ENCODE peak calls at places on chromosomes 11 and 22, in ten cellular contexts. S, I, Z, V, C, T, K, X, E and R are unnamed samples.
A peak's percentile ranks its signal among the peaks of the same experiment; 100 is the strongest.

GRCh38 chr11:46369458-46370152 is 11.9 kb upstream of the MDK start:
- DNase-seq in S (peak; percentile 91), I (peak; percentile 52), Z (peak; percentile 74), V (peak; percentile 30), C (no peak), T (peak; percentile 56), K (no peak), X (peak; percentile 69), E (peak; percentile 86), R (no peak)

GRCh38 chr22:20885557-20886323 is 26.9 kb downstream of the SNAP29 start:
- DNase-seq in S (peak; percentile 84), I (no peak), Z (peak; percentile 55), V (peak; percentile 37), C (peak; percentile 24), T (peak; percentile 74), K (peak; percentile 78), X (peak; percentile 68), E (peak; percentile 88), R (peak; percentile 93)

GRCh38 chr11:13940611-13941256 is 21.8 kb upstream of the SPON1 start:
- DNase-seq in S (no peak), I (no peak), Z (no peak), V (no peak), C (no peak), T (no peak), K (no peak), X (peak; percentile 82), E (no peak), R (no peak)

GRCh38 chr22:40323681-40324083 is 22.6 kb upstream of the ADSL start:
- DNase-seq in S (peak; percentile 67), I (no peak), Z (peak; percentile 56), V (no peak), C (no peak), T (no peak), K (no peak), X (no peak), E (peak; percentile 48), R (no peak)

GRCh38 chr22:45831394-45831793 is 145.6 kb downstream of the WNT7B start:
- DNase-seq in S (no peak), I (no peak), Z (no peak), V (no peak), C (no peak), T (no peak), K (no peak), X (no peak), E (no peak), R (no peak)

GRCh38 chr22:23090079-23090835 is 19.9 kb downstream of the GNAZ start:
- DNase-seq in S (no peak), I (no peak), Z (no peak), V (no peak), C (no peak), T (no peak), K (no peak), X (no peak), E (no peak), R (no peak)

GRCh38 chr11:30889116-30889765 is 303.1 kb upstream of the MPPED2 start:
- DNase-seq in S (no peak), I (no peak), Z (no peak), V (no peak), C (no peak), T (no peak), K (no peak), X (no peak), E (no peak), R (no peak)

GRCh38 chr22:45918455-45919370 is 58.2 kb downstream of the WNT7B start:
- DNase-seq in S (peak; percentile 54), I (no peak), Z (no peak), V (peak; percentile 73), C (no peak), T (no peak), K (no peak), X (no peak), E (no peak), R (no peak)

GRCh38 chr11:47101452-47101851 is 75.2 kb downstream of the ARFGAP2 start:
- DNase-seq in S (no peak), I (no peak), Z (no peak), V (no peak), C (no peak), T (no peak), K (no peak), X (no peak), E (no peak), R (no peak)

GRCh38 chr11:109237636-109238035 is 184.4 kb upstream of the C11orf87 start:
- DNase-seq in S (no peak), I (no peak), Z (no peak), V (no peak), C (no peak), T (no peak), K (no peak), X (no peak), E (no peak), R (no peak)

GRCh38 chr22:30802202-30803166 is 107.8 kb downstream of the OSBP2 start:
- DNase-seq in S (peak; percentile 90), I (peak; percentile 52), Z (peak; percentile 80), V (peak; percentile 75), C (peak; percentile 62), T (peak; percentile 72), K (peak; percentile 73), X (peak; percentile 73), E (peak; percentile 96), R (peak; percentile 95)

GRCh38 chr22:38067771-38068360 is 10.7 kb downstream of the PICK1 start:
- DNase-seq in S (peak; percentile 1), I (no peak), Z (no peak), V (no peak), C (no peak), T (no peak), K (no peak), X (no peak), E (no peak), R (no peak)

GRCh38 chr11:72833792-72834501 is 19.7 kb downstream of the ATG16L2 start:
- DNase-seq in S (no peak), I (no peak), Z (no peak), V (no peak), C (no peak), T (peak; percentile 56), K (no peak), X (no peak), E (no peak), R (peak; percentile 35)

GRCh38 chr22:48491451-48491941 is 1336.2 kb downstream of the BRD1 start:
- DNase-seq in S (no peak), I (no peak), Z (no peak), V (no peak), C (no peak), T (no peak), K (no peak), X (no peak), E (peak; percentile 13), R (peak; percentile 29)

GRCh38 chr11:30346068-30346688 is 23.3 kb downstream of the ARL14EP start:
- DNase-seq in S (peak; percentile 43), I (no peak), Z (no peak), V (peak; percentile 31), C (no peak), T (no peak), K (peak; percentile 28), X (no peak), E (peak; percentile 87), R (no peak)

GRCh38 chr22:49429066-49429465 is 398.6 kb downstream of the BRD1 start:
- DNase-seq in S (no peak), I (no peak), Z (no peak), V (no peak), C (no peak), T (no peak), K (no peak), X (no peak), E (no peak), R (no peak)

GRCh38 chr11:116461789-116462188 is 311.0 kb downstream of the BUD13 start:
- DNase-seq in S (no peak), I (no peak), Z (no peak), V (no peak), C (no peak), T (no peak), K (peak; percentile 19), X (no peak), E (no peak), R (no peak)